ENCODE peak calls at places on chromosomes 7 and 10, in seven cellular contexts. One of them, this sample, is unnamed.

GRCh38 chr10:30583778-30584415 is 45.7 kb downstream of the LYZL2 start:
- DNase-seq in nephron progenitor cell: peak
- DNase-seq in NCI-H446 treated with DMSO at 0.1 percent for 48 hours: no peak
- DNase-seq in pancreas: peak
- DNase-seq in neuronal stem cell: no peak
- DNase-seq in GM23248: peak
- DNase-seq in A673: peak
- DNase-seq in this sample: peak

GRCh38 chr7:44473295-44473694 is 17.2 kb downstream of the NUDCD3 start:
- DNase-seq in nephron progenitor cell: no peak
- DNase-seq in NCI-H446 treated with DMSO at 0.1 percent for 48 hours: no peak
- DNase-seq in pancreas: no peak
- DNase-seq in neuronal stem cell: no peak
- DNase-seq in GM23248: peak
- DNase-seq in A673: no peak
- DNase-seq in this sample: no peak

GRCh38 chr7:40922316-40922670 is 780.6 kb downstream of the INHBA start:
- DNase-seq in nephron progenitor cell: no peak
- DNase-seq in NCI-H446 treated with DMSO at 0.1 percent for 48 hours: no peak
- DNase-seq in pancreas: no peak
- DNase-seq in neuronal stem cell: no peak
- DNase-seq in GM23248: peak
- DNase-seq in A673: no peak
- DNase-seq in this sample: no peak

GRCh38 chr10:129233351-129234148 is 233.5 kb upstream of the MGMT start:
- DNase-seq in nephron progenitor cell: no peak
- DNase-seq in NCI-H446 treated with DMSO at 0.1 percent for 48 hours: no peak
- DNase-seq in pancreas: no peak
- DNase-seq in neuronal stem cell: no peak
- DNase-seq in GM23248: no peak
- DNase-seq in A673: no peak
- DNase-seq in this sample: no peak

GRCh38 chr10:32793033-32793432 is 165.0 kb downstream of the ITGB1 start:
- DNase-seq in nephron progenitor cell: no peak
- DNase-seq in NCI-H446 treated with DMSO at 0.1 percent for 48 hours: no peak
- DNase-seq in pancreas: no peak
- DNase-seq in neuronal stem cell: no peak
- DNase-seq in GM23248: peak
- DNase-seq in A673: no peak
- DNase-seq in this sample: no peak

GRCh38 chr10:3955954-3956617 is 171.1 kb upstream of the KLF6 start:
- DNase-seq in nephron progenitor cell: no peak
- DNase-seq in NCI-H446 treated with DMSO at 0.1 percent for 48 hours: no peak
- DNase-seq in pancreas: no peak
- DNase-seq in neuronal stem cell: no peak
- DNase-seq in GM23248: no peak
- DNase-seq in A673: no peak
- DNase-seq in this sample: no peak

GRCh38 chr10:4851846-4852245 is 25.8 kb downstream of the AKR1E2 start:
- DNase-seq in nephron progenitor cell: no peak
- DNase-seq in NCI-H446 treated with DMSO at 0.1 percent for 48 hours: no peak
- DNase-seq in pancreas: peak
- DNase-seq in neuronal stem cell: no peak
- DNase-seq in GM23248: no peak
- DNase-seq in A673: peak
- DNase-seq in this sample: peak

GRCh38 chr10:121734517-121735137 is 136.4 kb upstream of the FGFR2 start:
- DNase-seq in nephron progenitor cell: peak
- DNase-seq in NCI-H446 treated with DMSO at 0.1 percent for 48 hours: no peak
- DNase-seq in pancreas: peak
- DNase-seq in neuronal stem cell: no peak
- DNase-seq in GM23248: peak
- DNase-seq in A673: peak
- DNase-seq in this sample: no peak

GRCh38 chr7:98423043-98423442 is 22.2 kb upstream of the BAIAP2L1 start:
- DNase-seq in nephron progenitor cell: no peak
- DNase-seq in NCI-H446 treated with DMSO at 0.1 percent for 48 hours: peak
- DNase-seq in pancreas: no peak
- DNase-seq in neuronal stem cell: no peak
- DNase-seq in GM23248: peak
- DNase-seq in A673: peak
- DNase-seq in this sample: no peak

GRCh38 chr10:130003166-130003565 is 39.1 kb upstream of the EBF3 start:
- DNase-seq in nephron progenitor cell: no peak
- DNase-seq in NCI-H446 treated with DMSO at 0.1 percent for 48 hours: no peak
- DNase-seq in pancreas: no peak
- DNase-seq in neuronal stem cell: no peak
- DNase-seq in GM23248: no peak
- DNase-seq in A673: no peak
- DNase-seq in this sample: no peak

GRCh38 chr10:119849944-119850343 is 22.7 kb downstream of the MCMBP start:
- DNase-seq in nephron progenitor cell: no peak
- DNase-seq in NCI-H446 treated with DMSO at 0.1 percent for 48 hours: no peak
- DNase-seq in pancreas: no peak
- DNase-seq in neuronal stem cell: no peak
- DNase-seq in GM23248: no peak
- DNase-seq in A673: no peak
- DNase-seq in this sample: no peak

GRCh38 chr10:557792-558328 is 131.6 kb downstream of the DIP2C start:
- DNase-seq in nephron progenitor cell: no peak
- DNase-seq in NCI-H446 treated with DMSO at 0.1 percent for 48 hours: no peak
- DNase-seq in pancreas: no peak
- DNase-seq in neuronal stem cell: no peak
- DNase-seq in GM23248: peak
- DNase-seq in A673: peak
- DNase-seq in this sample: no peak

GRCh38 chr10:76632158-76633051 is 1005.2 kb downstream of the KCNMA1 start:
- DNase-seq in nephron progenitor cell: peak
- DNase-seq in NCI-H446 treated with DMSO at 0.1 percent for 48 hours: no peak
- DNase-seq in pancreas: no peak
- DNase-seq in neuronal stem cell: no peak
- DNase-seq in GM23248: peak
- DNase-seq in A673: no peak
- DNase-seq in this sample: no peak

GRCh38 chr10:105138287-105138854 is 497.3 kb downstream of the SORCS3 start:
- DNase-seq in nephron progenitor cell: no peak
- DNase-seq in NCI-H446 treated with DMSO at 0.1 percent for 48 hours: peak
- DNase-seq in pancreas: no peak
- DNase-seq in neuronal stem cell: no peak
- DNase-seq in GM23248: no peak
- DNase-seq in A673: no peak
- DNase-seq in this sample: no peak

GRCh38 chr10:36542493-36542892 is 582.9 kb upstream of the ANKRD30A start:
- DNase-seq in nephron progenitor cell: no peak
- DNase-seq in NCI-H446 treated with DMSO at 0.1 percent for 48 hours: no peak
- DNase-seq in pancreas: no peak
- DNase-seq in neuronal stem cell: no peak
- DNase-seq in GM23248: peak
- DNase-seq in A673: no peak
- DNase-seq in this sample: no peak

GRCh38 chr10:22368976-22369375 is 23.7 kb downstream of the SPAG6 start:
- DNase-seq in nephron progenitor cell: no peak
- DNase-seq in NCI-H446 treated with DMSO at 0.1 percent for 48 hours: no peak
- DNase-seq in pancreas: no peak
- DNase-seq in neuronal stem cell: no peak
- DNase-seq in GM23248: no peak
- DNase-seq in A673: no peak
- DNase-seq in this sample: no peak

GRCh38 chr7:34060548-34060947 is 155.2 kb downstream of the BMPER start:
- DNase-seq in nephron progenitor cell: no peak
- DNase-seq in NCI-H446 treated with DMSO at 0.1 percent for 48 hours: no peak
- DNase-seq in pancreas: no peak
- DNase-seq in neuronal stem cell: no peak
- DNase-seq in GM23248: peak
- DNase-seq in A673: no peak
- DNase-seq in this sample: no peak

GRCh38 chr7:120991570-120991969 is 3.1 kb downstream of the CPED1 start:
- DNase-seq in nephron progenitor cell: no peak
- DNase-seq in NCI-H446 treated with DMSO at 0.1 percent for 48 hours: no peak
- DNase-seq in pancreas: no peak
- DNase-seq in neuronal stem cell: no peak
- DNase-seq in GM23248: peak
- DNase-seq in A673: no peak
- DNase-seq in this sample: no peak

GRCh38 chr10:71379118-71379781 is 17.5 kb upstream of the CDH23 start:
- DNase-seq in nephron progenitor cell: no peak
- DNase-seq in NCI-H446 treated with DMSO at 0.1 percent for 48 hours: no peak
- DNase-seq in pancreas: no peak
- DNase-seq in neuronal stem cell: no peak
- DNase-seq in GM23248: no peak
- DNase-seq in A673: no peak
- DNase-seq in this sample: no peak

GRCh38 chr10:124719213-124719851 is 24.8 kb downstream of the FAM53B start:
- DNase-seq in nephron progenitor cell: no peak
- DNase-seq in NCI-H446 treated with DMSO at 0.1 percent for 48 hours: no peak
- DNase-seq in pancreas: no peak
- DNase-seq in neuronal stem cell: no peak
- DNase-seq in GM23248: peak
- DNase-seq in A673: peak
- DNase-seq in this sample: no peak